ENCODE peak calls at places on chromosome 2, in seven cellular contexts. I is activated B cell treated with CpG ODN at 0.5 μM for 24 hours, L is type B pancreatic cell, P is AG08395, N is KG1, S is GM23248, Y is Calu3. O is an unnamed sample.

GRCh38 chr2:171334946-171335345 is 98.8 kb downstream of the METTL8 start:
- DNase-seq in S (no peak), Y (no peak), N (no peak), I (no peak), L (no peak), P (no peak), O (no peak)

GRCh38 chr2:45826889-45827635 is 175.6 kb downstream of the PRKCE start:
- DNase-seq in Y (no peak), N (no peak), S (peak), L (no peak), P (peak), I (no peak), O (no peak)

GRCh38 chr2:68653538-68653982 is 10.2 kb downstream of the PROKR1 start:
- DNase-seq in N (peak), Y (no peak), P (no peak), S (no peak), L (no peak), I (no peak), O (no peak)

GRCh38 chr2:149370061-149370775 is 39.8 kb downstream of the LYPD6 start:
- DNase-seq in S (no peak), P (no peak), I (no peak), N (no peak), L (no peak), Y (no peak), O (no peak)

GRCh38 chr2:121947681-121948080 is 192.2 kb downstream of the TSN start:
- DNase-seq in Y (no peak), S (no peak), I (no peak), N (no peak), P (no peak), L (no peak), O (no peak)

GRCh38 chr2:3651686-3652516 is 6.1 kb upstream of the ALLC start:
- DNase-seq in P (peak), S (peak), Y (peak), I (peak), L (peak), N (no peak), O (peak)

GRCh38 chr2:33788044-33788443 is 188.9 kb upstream of the FAM98A start:
- DNase-seq in N (no peak), L (no peak), I (no peak), P (peak), Y (no peak), S (peak), O (no peak)

GRCh38 chr2:149184994-149185393 is 145.4 kb upstream of the LYPD6 start:
- DNase-seq in S (no peak), P (no peak), Y (no peak), N (no peak), I (no peak), L (no peak), O (no peak)

GRCh38 chr2:30404354-30405265 is 42.4 kb upstream of the LCLAT1 start:
- DNase-seq in S (peak), Y (no peak), L (no peak), P (peak), I (no peak), N (no peak), O (peak)

GRCh38 chr2:166134252-166135151 is 6.7 kb upstream of the SCN1A start:
- DNase-seq in S (no peak), I (no peak), L (no peak), Y (peak), P (no peak), N (no peak), O (no peak)

GRCh38 chr2:145184741-145185671 is 665.1 kb upstream of the ZEB2 start:
- DNase-seq in P (peak), I (no peak), Y (no peak), N (no peak), L (no peak), S (peak), O (no peak)

GRCh38 chr2:218067523-218067922 is 1.5 kb upstream of the RUFY4 start:
- DNase-seq in L (peak), Y (no peak), P (no peak), I (no peak), N (no peak), S (no peak), O (no peak)

GRCh38 chr2:221330436-221330835 is 241.7 kb downstream of the EPHA4 start:
- DNase-seq in L (no peak), I (no peak), Y (no peak), S (no peak), P (no peak), N (no peak), O (no peak)

GRCh38 chr2:68124321-68124720 is 33.4 kb upstream of the PNO1 start:
- DNase-seq in Y (no peak), L (no peak), S (peak), I (no peak), N (no peak), P (peak), O (no peak)

GRCh38 chr2:137255990-137256389 is 490.6 kb downstream of the THSD7B start:
- DNase-seq in I (no peak), P (peak), S (peak), Y (no peak), L (no peak), N (no peak), O (no peak)

GRCh38 chr2:144372484-144373195 is 147.3 kb downstream of the ZEB2 start:
- DNase-seq in N (no peak), L (no peak), S (peak), P (peak), I (no peak), Y (no peak), O (peak)

GRCh38 chr2:150860301-150860700 is 372.8 kb upstream of the RND3 start:
- DNase-seq in S (no peak), L (no peak), P (no peak), Y (no peak), N (no peak), I (no peak), O (no peak)

GRCh38 chr2:9707611-9708010 is 76.8 kb upstream of the YWHAQ start:
- DNase-seq in I (no peak), L (no peak), N (no peak), S (no peak), Y (no peak), P (no peak), O (no peak)

GRCh38 chr2:115160523-115161521 is 718.4 kb downstream of the DPP10 start:
- DNase-seq in S (no peak), I (no peak), N (no peak), L (peak), Y (no peak), P (no peak), O (peak)

GRCh38 chr2:191642541-191642940 is 35.4 kb upstream of the NABP1 start:
- DNase-seq in Y (no peak), P (no peak), I (no peak), S (no peak), N (no peak), L (no peak), O (no peak)

GRCh38 chr2:121830809-121831208 is 75.4 kb downstream of the TSN start:
- DNase-seq in S (no peak), N (no peak), Y (no peak), L (no peak), I (no peak), P (no peak), O (no peak)

GRCh38 chr2:100289020-100289419 is 33.3 kb downstream of the LONRF2 start:
- DNase-seq in Y (no peak), L (no peak), S (no peak), P (no peak), I (no peak), N (no peak), O (no peak)

GRCh38 chr2:203692039-203692710 is 14.3 kb upstream of the CD28 start:
- DNase-seq in L (no peak), P (no peak), S (no peak), Y (no peak), I (no peak), N (no peak), O (no peak)

GRCh38 chr2:27021253-27021801 is 11.4 kb upstream of the TMEM214 start:
- DNase-seq in Y (peak), N (no peak), L (no peak), S (peak), I (no peak), P (peak), O (no peak)

GRCh38 chr2:236887519-236887918 is 198.2 kb upstream of the COPS8 start:
- DNase-seq in N (no peak), L (no peak), I (no peak), P (peak), S (peak), Y (no peak), O (no peak)

GRCh38 chr2:99442837-99443236 is 47.0 kb downstream of the REV1 start:
- DNase-seq in Y (no peak), P (no peak), S (peak), N (no peak), I (no peak), L (no peak), O (no peak)

GRCh38 chr2:32357545-32358482 is 991 bp downstream of the BIRC6 start:
- DNase-seq in S (peak), I (no peak), Y (peak), L (no peak), N (no peak), P (peak), O (peak)

GRCh38 chr2:177169810-177170514 is 42.6 kb upstream of the HNRNPA3 start:
- DNase-seq in P (no peak), I (no peak), L (no peak), N (no peak), S (no peak), Y (peak), O (no peak)

O was measured in posterior cingulate gyrus.